ENCODE peak calls at places on chromosomes 12 and 14, in ten cellular contexts. U is body of pancreas; C is activated naive CD4-positive, alpha-beta T cell; W is pancreas; A is left colon; E is endothelial cell; Y is progenitor cell of endocrine pancreas; V is retinal pigment epithelial cell; Q is NCI-H2171; R is HuH-7. O is an unnamed sample.

GRCh38 chr12:94560416-94561221 is 89.7 kb downstream of the TMCC3 start:
- DNase-seq in U (no peak), C (no peak), W (no peak), A (peak; percentile 73), E (no peak), Y (no peak), V (peak; percentile 29), Q (no peak), R (no peak), O (no peak)

GRCh38 chr12:116761499-116761898 is 23.4 kb downstream of the RNFT2 start:
- DNase-seq in U (no peak), C (no peak), W (no peak), A (no peak), E (no peak), Y (no peak), V (no peak), Q (no peak), R (no peak), O (no peak)

GRCh38 chr12:87995581-87996178 is 33.5 kb downstream of the C12orf50 start:
- DNase-seq in U (peak; percentile 68), C (no peak), W (peak; percentile 29), A (peak; percentile 27), E (peak; percentile 62), Y (peak; percentile 19), V (peak; percentile 21), Q (peak; percentile 51), R (peak; percentile 28), O (peak; percentile 51)

GRCh38 chr12:63362801-63363200 is 211.8 kb upstream of the AVPR1A start:
- DNase-seq in U (no peak), C (no peak), W (no peak), A (no peak), E (no peak), Y (no peak), V (peak; percentile 9), Q (no peak), R (no peak), O (no peak)

GRCh38 chr12:131129839-131130238 is 176.1 kb downstream of the ADGRD1 start:
- DNase-seq in U (no peak), C (no peak), W (no peak), A (no peak), E (no peak), Y (no peak), V (no peak), Q (no peak), R (no peak), O (no peak)

GRCh38 chr14:95463173-95463901 is 53.1 kb downstream of the SYNE3 start:
- DNase-seq in U (no peak), C (no peak), W (no peak), A (peak; percentile 80), E (no peak), Y (no peak), V (no peak), Q (no peak), R (no peak), O (no peak)

GRCh38 chr14:59337151-59337611 is 128.0 kb downstream of the GPR135 start:
- DNase-seq in U (no peak), C (no peak), W (no peak), A (peak; percentile 48), E (no peak), Y (no peak), V (no peak), Q (no peak), R (no peak), O (peak; percentile 51)

GRCh38 chr12:93704122-93704521 is 26.9 kb downstream of the CRADD start:
- DNase-seq in U (no peak), C (no peak), W (no peak), A (no peak), E (no peak), Y (no peak), V (no peak), Q (no peak), R (no peak), O (no peak)

GRCh38 chr12:106161491-106161890 is 22.7 kb upstream of the NUAK1 start:
- DNase-seq in U (no peak), C (no peak), W (no peak), A (no peak), E (no peak), Y (no peak), V (no peak), Q (no peak), R (no peak), O (no peak)

GRCh38 chr12:67698711-67699603 is 50.4 kb downstream of the DYRK2 start:
- DNase-seq in U (no peak), C (no peak), W (no peak), A (no peak), E (no peak), Y (no peak), V (no peak), Q (no peak), R (no peak), O (no peak)

GRCh38 chr12:65813983-65814382 is 10.3 kb upstream of the HMGA2 start:
- DNase-seq in U (no peak), C (no peak), W (no peak), A (no peak), E (no peak), Y (no peak), V (no peak), Q (no peak), R (no peak), O (no peak)

O was measured in lung.